ENCODE peak calls at places on chromosomes 2 and 18, in seven cellular contexts. E is fibroblast of lung; T is kidney; K is activated CD4-positive, CD25-positive, alpha-beta regulatory T cell; W is epithelial cell of proximal tubule; D is mucosa of gallbladder; A is HTR-8/SVneo. S is an unnamed sample.

GRCh38 chr2:217870528-217871011 is 132.2 kb downstream of the TNS1 start:
- DNase-seq in D (no peak), K (no peak), W (no peak), E (no peak), T (no peak), A (no peak), S (no peak)

GRCh38 chr2:4258563-4258962 is 555.2 kb downstream of the DCDC2C start:
- DNase-seq in K (no peak), T (no peak), D (no peak), W (no peak), E (peak), A (no peak), S (peak)

GRCh38 chr2:231708773-231709635 is 679 bp downstream of the PTMA start:
- DNase-seq in D (peak), K (peak), W (no peak), T (peak), A (no peak), E (peak), S (no peak)

GRCh38 chr2:33038230-33038629 is 91.5 kb downstream of the LTBP1 start:
- DNase-seq in E (no peak), D (no peak), A (no peak), T (no peak), W (no peak), K (no peak), S (no peak)

GRCh38 chr2:43464546-43464945 is 131.3 kb downstream of the THADA start:
- DNase-seq in A (no peak), T (no peak), E (peak), D (no peak), K (no peak), W (no peak), S (no peak)

GRCh38 chr2:160984426-160985077 is 175.7 kb upstream of the TANK start:
- DNase-seq in A (no peak), K (no peak), D (no peak), W (no peak), E (no peak), T (no peak), S (no peak)

GRCh38 chr18:75210274-75211001 is at the start of gene TSHZ1:
- DNase-seq in E (peak), T (no peak), W (peak), D (peak), K (peak), A (peak), S (peak)

GRCh38 chr18:7369006-7369405 is 138.1 kb downstream of the LRRC30 start:
- DNase-seq in D (no peak), W (no peak), K (no peak), T (no peak), A (no peak), E (no peak), S (no peak)

GRCh38 chr2:240567137-240567871 is 980 bp upstream of the RNPEPL1 start:
- DNase-seq in W (no peak), T (peak), D (no peak), A (no peak), E (no peak), K (no peak), S (no peak)

GRCh38 chr2:132550285-132550684 is 119.7 kb downstream of the LYPD1 start:
- DNase-seq in T (no peak), D (no peak), W (no peak), A (no peak), K (no peak), E (no peak), S (peak)